ENCODE peak calls at places on chromosomes 11 and 22, in six cellular contexts. R is CD8-positive, alpha-beta memory T cell; U is Karpas-422; S is uterus; H is A549; Y is naive thymus-derived CD4-positive, alpha-beta T cell. C is an unnamed sample.

GRCh38 chr22:44850946-44851345 is 98.6 kb downstream of the ARHGAP8 start:
- DNase-seq in Y (no peak), U (no peak), R (no peak), S (no peak), H (no peak), C (no peak)

GRCh38 chr22:25933158-25933788 is 191.3 kb downstream of the MYO18B start:
- DNase-seq in Y (no peak), S (no peak), U (no peak), R (no peak), H (no peak), C (no peak)

GRCh38 chr11:47152126-47152952 is 24.3 kb downstream of the ARFGAP2 start:
- DNase-seq in S (no peak), Y (no peak), U (peak; percentile 85), R (no peak), H (no peak), C (no peak)

GRCh38 chr11:71202966-71203365 is 49.4 kb downstream of the SHANK2 start:
- DNase-seq in Y (no peak), S (no peak), U (no peak), R (no peak), H (no peak), C (no peak)

GRCh38 chr11:26655287-26655686 is 66.6 kb downstream of the SLC5A12 start:
- DNase-seq in H (no peak), Y (no peak), U (no peak), R (no peak), S (no peak), C (no peak)

GRCh38 chr22:45341503-45341902 is 31.8 kb downstream of the FAM118A start:
- DNase-seq in U (no peak), H (no peak), Y (peak; percentile 85), R (no peak), S (no peak), C (no peak)

GRCh38 chr22:48391171-48391711 is 1436.4 kb downstream of the BRD1 start:
- DNase-seq in Y (no peak), R (no peak), H (no peak), S (no peak), U (no peak), C (no peak)

GRCh38 chr11:73565804-73566203 is 32.1 kb downstream of the FAM168A start:
- DNase-seq in S (no peak), H (no peak), Y (no peak), R (no peak), U (no peak), C (peak; percentile 22)

GRCh38 chr22:33757443-33758124 is 162.7 kb downstream of the LARGE1 start:
- DNase-seq in Y (no peak), R (no peak), H (no peak), S (peak; percentile 24), U (no peak), C (no peak)

GRCh38 chr11:88555018-88555828 is 217.7 kb upstream of the CTSC start:
- DNase-seq in H (peak; percentile 34), S (peak; percentile 69), R (no peak), Y (no peak), U (no peak), C (no peak)

GRCh38 chr11:47056261-47056915 is 119.8 kb downstream of the CSTPP1 start:
- DNase-seq in Y (no peak), U (no peak), R (no peak), S (no peak), H (no peak), C (no peak)

GRCh38 chr11:102780491-102780918 is at the start of gene MMP10:
- DNase-seq in H (peak; percentile 63), Y (no peak), R (no peak), S (no peak), U (peak; percentile 72), C (no peak)

GRCh38 chr11:9629064-9629463 is 34.8 kb upstream of the SWAP70 start:
- DNase-seq in Y (no peak), R (no peak), S (no peak), H (no peak), U (no peak), C (no peak)

GRCh38 chr22:27206001-27206746 is 548.8 kb downstream of the MIAT start:
- DNase-seq in U (no peak), H (no peak), R (no peak), Y (no peak), S (no peak), C (no peak)

DNA sequence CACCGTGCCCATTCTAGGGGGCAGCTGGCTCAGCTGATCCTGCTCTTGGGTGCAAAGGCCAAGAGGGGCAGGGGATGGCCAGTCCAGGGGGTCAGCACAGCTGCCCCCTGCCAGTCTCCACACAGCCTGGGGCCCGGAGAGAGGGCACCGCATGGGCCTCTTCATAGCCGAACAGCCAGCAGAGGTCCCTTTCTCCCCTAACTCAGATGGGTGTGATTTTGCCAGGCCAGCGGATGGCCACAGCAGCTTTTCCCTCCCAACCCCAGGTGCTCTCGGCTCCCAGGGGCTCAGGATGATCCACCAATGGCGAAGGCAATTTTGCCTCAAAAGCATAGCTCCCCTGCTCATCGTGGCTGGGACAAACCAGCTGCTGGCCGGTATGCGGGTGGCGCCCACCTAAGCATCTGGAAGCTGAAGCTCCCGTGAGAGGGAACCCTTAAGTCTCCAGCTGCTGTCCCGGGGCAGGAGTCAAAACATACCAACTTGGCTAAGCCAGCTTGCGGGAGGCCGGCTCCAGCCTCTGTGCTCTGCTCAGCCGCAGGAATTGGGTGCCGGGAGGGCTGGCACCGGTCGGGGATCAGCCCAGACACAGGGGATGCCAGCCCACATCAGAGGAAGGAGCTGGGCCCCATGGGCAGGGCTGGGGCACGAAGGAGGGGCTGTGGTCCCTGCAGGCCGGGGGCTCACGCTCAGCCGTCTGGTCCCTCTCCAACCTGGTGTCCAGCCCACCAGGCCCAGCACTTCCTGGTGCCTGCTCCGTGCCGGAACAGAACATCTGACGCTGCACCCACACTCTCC is 30.5 kb upstream of the GNB1L start:
- DNase-seq in U (no peak), Y (no peak), R (no peak), S (no peak), H (no peak), C (no peak)
- H3K4me1 ChIP-seq in U (peaks cover 24% of the 10 kb centered on the region), Y (peaks cover 64% of the 10 kb centered on the region), R (peaks cover 59% of the 10 kb centered on the region), S (peaks cover 13% of the 10 kb centered on the region), H (peaks cover 28% of the 10 kb centered on the region), C (peaks cover 21% of the 10 kb centered on the region)

GRCh38 chr11:126083829-126084607 is 21.4 kb upstream of the CDON start:
- DNase-seq in H (no peak), Y (peak; percentile 60), S (no peak), R (no peak), U (no peak), C (peak; percentile 50)

GRCh38 chr11:126080206-126080941 is 17.7 kb upstream of the CDON start:
- DNase-seq in H (peak; percentile 22), S (peak; percentile 59), U (no peak), R (no peak), Y (no peak), C (no peak)

GRCh38 chr11:126079640-126080205 is 17.1 kb upstream of the CDON start:
- DNase-seq in H (no peak), U (no peak), R (no peak), S (no peak), Y (no peak), C (peak; percentile 14)

GRCh38 chr11:126082251-126083109 is 19.8 kb upstream of the CDON start:
- DNase-seq in S (no peak), Y (no peak), U (peak; percentile 88), H (no peak), R (no peak), C (no peak)

GRCh38 chr11:126081915-126082250 is 19.2 kb upstream of the CDON start:
- DNase-seq in Y (no peak), U (no peak), S (no peak), H (no peak), R (no peak), C (no peak)
- H3K4me1 ChIP-seq in Y (peaks cover 28% of the 10 kb centered on the region), U (peaks cover 31% of the 10 kb centered on the region), S (no peaks in the 10 kb centered on the region), H (peaks cover 17% of the 10 kb centered on the region), R (peaks cover 17% of the 10 kb centered on the region), C (peaks cover 8% of the 10 kb centered on the region)

DNA sequence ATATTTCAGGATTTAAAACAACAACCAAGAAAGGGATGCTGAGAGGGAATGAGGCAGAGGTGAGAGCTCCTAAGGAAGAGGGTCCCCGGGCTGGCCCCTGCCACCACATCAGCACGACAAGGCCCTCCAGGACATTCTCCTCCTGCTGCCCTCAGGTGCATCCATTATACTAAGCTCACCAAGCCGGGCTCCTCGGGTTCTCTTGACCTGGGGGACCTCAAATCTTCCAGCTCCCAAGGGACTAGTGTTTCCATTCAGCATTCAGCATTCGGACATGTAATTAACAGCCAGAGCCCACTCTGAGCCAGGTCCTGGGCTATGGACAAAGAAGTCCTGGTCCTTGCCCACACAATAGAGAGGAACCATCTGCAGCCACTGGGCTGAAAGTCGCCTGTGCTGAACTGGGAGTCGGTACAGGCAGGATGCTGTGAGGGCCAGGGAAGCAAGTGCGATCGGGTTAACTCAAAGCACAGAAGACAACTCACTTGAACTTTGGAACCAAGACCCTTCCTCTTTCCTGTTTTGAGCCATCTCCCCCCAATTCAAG is 29.3 kb upstream of the OAF start:
- DNase-seq in S (peak; percentile 13), R (no peak), U (no peak), Y (no peak), H (no peak), C (no peak)
- H3K4me1 ChIP-seq in S (no peaks in the 10 kb centered on the region), R (no peaks in the 10 kb centered on the region), U (no peaks in the 10 kb centered on the region), Y (no peaks in the 10 kb centered on the region), H (no peaks in the 10 kb centered on the region), C (no peaks in the 10 kb centered on the region)

GRCh38 chr11:114076974-114077373 is 17.5 kb downstream of the ZBTB16 start:
- DNase-seq in U (no peak), H (no peak), Y (no peak), R (no peak), S (no peak), C (no peak)
- H3K4me1 ChIP-seq in U (no peaks in the 10 kb centered on the region), H (no peaks in the 10 kb centered on the region), Y (peaks cover 32% of the 10 kb centered on the region), R (peaks cover 54% of the 10 kb centered on the region), S (peaks cover 44% of the 10 kb centered on the region), C (no peaks in the 10 kb centered on the region)

GRCh38 chr11:111395749-111396148 is 16.7 kb upstream of the POU2AF1 start:
- DNase-seq in Y (no peak), R (no peak), U (no peak), H (no peak), S (no peak), C (no peak)
- H3K4me1 ChIP-seq in Y (no peaks in the 10 kb centered on the region), R (no peaks in the 10 kb centered on the region), U (peaks cover 72% of the 10 kb centered on the region), H (no peaks in the 10 kb centered on the region), S (no peaks in the 10 kb centered on the region), C (no peaks in the 10 kb centered on the region)

DNA sequence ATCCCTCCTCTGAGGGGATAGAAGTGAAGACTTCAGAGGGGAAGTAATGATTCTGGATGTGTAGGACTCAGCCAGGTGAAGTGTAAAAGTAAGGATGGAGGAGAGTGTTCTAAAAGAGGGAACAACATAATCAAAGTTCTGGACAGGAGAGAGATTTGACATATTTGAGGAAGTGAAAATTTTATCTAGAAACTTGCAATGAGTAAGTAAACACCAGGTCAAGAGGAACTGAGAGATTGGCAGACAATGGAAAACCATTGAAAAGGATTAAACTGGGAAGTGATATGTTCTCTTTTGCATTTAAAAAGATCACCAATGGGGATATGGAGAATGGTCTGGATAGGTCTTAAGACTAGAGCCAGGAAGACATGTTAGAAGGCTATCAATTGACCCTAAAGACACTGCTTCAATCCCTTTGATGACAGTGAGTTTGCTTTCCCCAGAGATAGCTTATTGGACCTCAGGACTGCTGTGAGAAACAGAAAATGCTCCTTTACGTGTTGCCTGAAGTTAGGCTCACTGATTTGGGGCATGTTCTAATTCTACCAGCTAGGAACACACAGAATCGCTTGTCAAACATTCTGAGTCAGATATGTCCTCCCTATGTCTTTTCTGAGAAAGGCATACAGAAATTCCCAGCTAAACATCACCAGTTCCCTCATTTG is 145.1 kb downstream of the MAML2 start:
- DNase-seq in Y (no peak), S (no peak), R (no peak), U (no peak), H (no peak), C (peak; percentile 58)
- H3K4me1 ChIP-seq in Y (peaks cover 49% of the 10 kb centered on the region), S (no peaks in the 10 kb centered on the region), R (peaks cover 49% of the 10 kb centered on the region), U (no peaks in the 10 kb centered on the region), H (peaks cover 14% of the 10 kb centered on the region), C (peaks cover 59% of the 10 kb centered on the region)

GRCh38 chr11:65569973-65570918 is at the start of gene ZNRD2:
- DNase-seq in Y (peak; percentile 99), U (peak; percentile 99), H (peak; percentile 96), S (peak; percentile 98), R (peak; percentile 97), C (peak; percentile 97)
- H3K4me1 ChIP-seq in Y (peaks cover 63% of the 10 kb centered on the region), U (peaks cover 63% of the 10 kb centered on the region), H (peaks cover 49% of the 10 kb centered on the region), S (peaks cover 33% of the 10 kb centered on the region), R (peaks cover 76% of the 10 kb centered on the region), C (peaks cover 27% of the 10 kb centered on the region)

C was measured in HAP-1.